ENCODE peak calls at places on chromosomes 6 and 20, in ten cellular contexts. I, L, M, S, V, Q, Y, U, J and K are unnamed samples.

GRCh38 chr6:88512951-88513350 is 346.8 kb upstream of the CNR1 start:
- DNase-seq in I (no peak), Q (no peak), V (no peak), J (no peak), S (no peak), U (no peak), Y (no peak), L (no peak), M (no peak), K (no peak)

GRCh38 chr6:41705996-41706835 is 29.2 kb downstream of the TFEB start:
- DNase-seq in Q (no peak), M (peak), Y (peak), S (peak), J (no peak), I (peak), L (peak), U (peak), V (peak), K (peak)

GRCh38 chr6:166309977-166310376 is 1.8 kb upstream of the PRR18 start:
- DNase-seq in Y (no peak), M (no peak), Q (no peak), S (no peak), I (no peak), U (no peak), L (no peak), V (no peak), J (no peak), K (no peak)

GRCh38 chr20:48538856-48539255 is 288.9 kb downstream of the PREX1 start:
- DNase-seq in V (no peak), I (no peak), Q (no peak), L (no peak), Y (no peak), M (no peak), S (no peak), J (no peak), U (no peak), K (no peak)

GRCh38 chr6:41226752-41227151 is 1.4 kb upstream of the TREML4 start:
- DNase-seq in M (no peak), Y (no peak), I (no peak), J (no peak), S (no peak), U (peak), Q (no peak), L (no peak), V (no peak), K (no peak)

GRCh38 chr6:5053864-5054426 is 31.2 kb upstream of the PPP1R3G start:
- DNase-seq in S (no peak), M (no peak), L (no peak), Q (no peak), Y (peak), U (no peak), I (no peak), J (no peak), V (peak), K (no peak)

GRCh38 chr20:61407561-61407960 is 155.5 kb downstream of the CDH4 start:
- DNase-seq in L (no peak), J (no peak), V (no peak), Q (no peak), U (no peak), S (no peak), M (no peak), I (no peak), Y (no peak), K (no peak)

GRCh38 chr6:108809211-108809610 is 39.0 kb upstream of the ARMC2 start:
- DNase-seq in Q (no peak), V (no peak), I (no peak), U (no peak), L (no peak), M (no peak), J (no peak), Y (no peak), S (no peak), K (no peak)

GRCh38 chr6:9139762-9140161 is 704.4 kb upstream of the SLC35B3 start:
- DNase-seq in J (no peak), U (peak), I (no peak), Y (peak), V (peak), L (no peak), S (no peak), M (peak), Q (no peak), K (no peak)

GRCh38 chr6:40015530-40015929 is 81.3 kb upstream of the MOCS1 start:
- DNase-seq in J (no peak), I (no peak), S (no peak), M (no peak), L (no peak), Q (no peak), V (no peak), U (no peak), Y (no peak), K (no peak)

GRCh38 chr6:47016236-47016635 is 25.9 kb downstream of the ADGRF1 start:
- DNase-seq in S (no peak), M (no peak), J (no peak), U (no peak), L (no peak), I (no peak), V (no peak), Y (no peak), Q (peak), K (no peak)

GRCh38 chr6:140817176-140817575 is 1315.5 kb upstream of the GJE1 start:
- DNase-seq in S (no peak), J (no peak), I (no peak), V (no peak), Y (no peak), Q (no peak), M (no peak), L (no peak), U (no peak), K (no peak)

GRCh38 chr6:18307006-18307405 is 42.7 kb upstream of the DEK start:
- DNase-seq in U (no peak), S (no peak), Y (peak), Q (no peak), I (no peak), L (no peak), V (peak), J (no peak), M (no peak), K (no peak)

GRCh38 chr6:154511735-154512097 is 1.2 kb upstream of the CNKSR3 start:
- DNase-seq in L (no peak), Q (no peak), J (no peak), M (no peak), I (no peak), Y (no peak), S (no peak), U (peak), V (no peak), K (no peak)

GRCh38 chr6:16273266-16273665 is 34.9 kb downstream of the GMPR start:
- DNase-seq in Y (no peak), V (peak), Q (no peak), U (no peak), L (no peak), J (no peak), I (no peak), S (no peak), M (peak), K (no peak)

GRCh38 chr6:35727206-35727934 is 9.5 kb upstream of the ARMC12 start:
- DNase-seq in U (peak), L (peak), V (peak), M (no peak), Q (peak), Y (peak), J (no peak), I (no peak), S (no peak), K (no peak)

GRCh38 chr6:74073429-74073828 is 377.4 kb downstream of the CD109 start:
- DNase-seq in Y (peak), Q (no peak), I (no peak), S (no peak), J (no peak), V (peak), U (no peak), L (no peak), M (peak), K (no peak)

GRCh38 chr6:38493929-38494547 is 145.7 kb downstream of the BTBD9 start:
- DNase-seq in Y (peak), J (peak), S (peak), Q (peak), L (peak), V (peak), M (no peak), I (peak), U (peak), K (peak)

GRCh38 chr20:45470262-45470931 is 844 bp downstream of the WFDC2 start:
- DNase-seq in Q (peak), S (peak), V (no peak), M (no peak), L (peak), J (no peak), U (peak), I (peak), Y (no peak), K (no peak)

GRCh38 chr6:70819715-70820114 is 137.1 kb downstream of the B3GAT2 start:
- DNase-seq in J (no peak), I (no peak), Y (no peak), V (no peak), S (no peak), M (no peak), U (no peak), Q (no peak), L (no peak), K (no peak)

GRCh38 chr6:39228992-39229767 is at the start of gene KCNK5:
- DNase-seq in J (peak), V (peak), M (no peak), S (peak), I (peak), Q (peak), Y (no peak), U (peak), L (peak), K (no peak)

GRCh38 chr6:143176090-143177021 is 115.7 kb downstream of the AIG1 start:
- DNase-seq in Q (no peak), S (no peak), M (peak), U (no peak), I (no peak), V (peak), Y (no peak), J (no peak), L (no peak), K (peak)

GRCh38 chr6:13194852-13195251 is 133.5 kb downstream of the TBC1D7 start:
- DNase-seq in L (peak), Y (peak), I (peak), Q (no peak), V (peak), S (no peak), J (no peak), M (no peak), U (no peak), K (peak)

GRCh38 chr6:88868559-88868860 is 94.9 kb downstream of the RNGTT start:
- DNase-seq in L (no peak), V (no peak), U (no peak), I (no peak), Y (no peak), J (no peak), M (no peak), S (no peak), Q (no peak), K (no peak)

GRCh38 chr20:25321262-25321831 is 69.3 kb downstream of the ABHD12 start:
- DNase-seq in U (no peak), M (no peak), J (no peak), Y (no peak), S (no peak), I (no peak), Q (no peak), V (no peak), L (no peak), K (no peak)

GRCh38 chr6:32291549-32291948 is 67.7 kb upstream of the NOTCH4 start:
- DNase-seq in Q (no peak), V (no peak), U (no peak), J (no peak), I (no peak), S (no peak), Y (no peak), M (no peak), L (no peak), K (peak)

GRCh38 chr6:131765081-131765852 is 42.6 kb upstream of the ENPP1 start:
- DNase-seq in Y (peak), J (no peak), S (no peak), M (no peak), V (peak), Q (no peak), I (no peak), U (no peak), L (no peak), K (no peak)

GRCh38 chr6:125124250-125124777 is 29.3 kb upstream of the TPD52L1 start:
- DNase-seq in V (no peak), Q (no peak), U (no peak), Y (no peak), M (no peak), S (no peak), I (no peak), J (no peak), L (no peak), K (no peak)

GRCh38 chr6:30009113-30009512 is 52.0 kb upstream of the POLR1H start:
- DNase-seq in V (no peak), L (no peak), U (no peak), S (no peak), Y (no peak), I (no peak), M (no peak), Q (no peak), J (no peak), K (no peak)

GRCh38 chr20:5180933-5181332 is 54.1 kb downstream of the CDS2 start:
- DNase-seq in Y (no peak), L (no peak), M (no peak), V (no peak), Q (no peak), I (no peak), J (no peak), U (no peak), S (no peak), K (no peak)